ENCODE peak calls at places on chromosomes 12 and 14, in four cellular contexts. S is HepG2, Y is GM12878, C is SK-N-SH. G is an unnamed sample.
A peak's percentile ranks its signal among the peaks of the same experiment; 100 is the strongest.

GRCh38 chr14:28298156-28298555 is 468.4 kb upstream of the FOXG1 start:
- DNase-seq in Y (no peak), C (no peak), S (no peak), G (no peak)

GRCh38 chr12:54338682-54339296 is 13.9 kb downstream of the COPZ1 start:
- DNase-seq in S (no peak), C (no peak), Y (no peak), G (no peak)

GRCh38 chr12:127509066-127509778 is 757.7 kb upstream of the TMEM132C start:
- DNase-seq in C (no peak), S (no peak), Y (no peak), G (no peak)

GRCh38 chr12:6263931-6264330 is 46.6 kb upstream of the PLEKHG6 start:
- DNase-seq in Y (no peak), C (peak; percentile 68), S (peak; percentile 79), G (no peak)

GRCh38 chr12:114694436-114695304 is 10.7 kb upstream of the TBX3 start:
- DNase-seq in C (no peak), S (no peak), Y (no peak), G (no peak)

GRCh38 chr12:83474369-83474768 is 787.7 kb downstream of the TMTC2 start:
- DNase-seq in C (no peak), S (no peak), Y (no peak), G (no peak)

GRCh38 chr14:55540847-55541773 is 38.9 kb upstream of the KTN1 start:
- DNase-seq in C (no peak), S (no peak), Y (no peak), G (no peak)

GRCh38 chr12:107929436-107929835 is 154.9 kb downstream of the ASCL4 start:
- DNase-seq in Y (no peak), C (peak; percentile 42), S (peak; percentile 35), G (peak; percentile 35)

GRCh38 chr12:20822415-20822814 is 11.9 kb downstream of the SLCO1B3 start:
- DNase-seq in S (no peak), Y (no peak), C (no peak), G (peak; percentile 91)

GRCh38 chr14:98580131-98580678 is 691.8 kb downstream of the BCL11B start:
- DNase-seq in C (no peak), Y (no peak), S (no peak), G (no peak)

GRCh38 chr14:66709292-66709691 is 201.3 kb downstream of the GPHN start:
- DNase-seq in S (peak; percentile 8), Y (no peak), C (no peak), G (no peak)

GRCh38 chr12:114306646-114307045 is 99.3 kb downstream of the TBX5 start:
- DNase-seq in S (no peak), Y (no peak), C (no peak), G (no peak)

GRCh38 chr14:20836668-20837338 is 34.2 kb upstream of the RNASE1 start:
- DNase-seq in Y (no peak), C (no peak), S (peak; percentile 63), G (peak; percentile 87)

GRCh38 chr14:102629700-102630365 is 37.4 kb downstream of the RCOR1 start:
- DNase-seq in Y (no peak), S (no peak), C (no peak), G (no peak)

GRCh38 chr12:96136720-96137378 is 57.3 kb upstream of the ELK3 start:
- DNase-seq in C (no peak), Y (no peak), S (no peak), G (no peak)

GRCh38 chr12:110249105-110249504 is 31.9 kb upstream of the ATP2A2 start:
- DNase-seq in S (no peak), Y (no peak), C (no peak), G (no peak)

GRCh38 chr14:65237023-65237814 is 134.9 kb upstream of the MAX start:
- DNase-seq in Y (no peak), C (no peak), S (no peak), G (no peak)

GRCh38 chr12:47216150-47216677 is 136.5 kb upstream of the AMIGO2 start:
- DNase-seq in C (no peak), S (no peak), Y (peak; percentile 74), G (no peak)

GRCh38 chr12:104957388-104958008 is 592 bp downstream of the SLC41A2 start:
- DNase-seq in Y (no peak), S (no peak), C (peak; percentile 77), G (peak; percentile 36)

GRCh38 chr12:1859643-1860042 is 39.3 kb downstream of the LRTM2 start:
- DNase-seq in Y (no peak), C (no peak), S (no peak), G (peak; percentile 16)

GRCh38 chr14:22886500-22887259 is 3.7 kb downstream of the REM2 start:
- DNase-seq in S (no peak), C (peak; percentile 93), Y (peak; percentile 45), G (peak; percentile 73)

GRCh38 chr14:21647380-21647779 is 6.3 kb upstream of the OR4E2 start:
- DNase-seq in Y (no peak), C (no peak), S (no peak), G (no peak)

GRCh38 chr12:102480401-102480800 is at the start of gene IGF1:
- DNase-seq in S (no peak), Y (no peak), C (no peak), G (no peak)

GRCh38 chr12:26187429-26187828 is 7.9 kb upstream of the SSPN start:
- DNase-seq in S (peak; percentile 12), Y (no peak), C (no peak), G (no peak)

GRCh38 chr12:110010853-110011835 is 11.9 kb downstream of the ANKRD13A start:
- DNase-seq in Y (peak; percentile 62), C (no peak), S (peak; percentile 85), G (no peak)

GRCh38 chr14:45664668-45665356 is 411.8 kb upstream of the MIS18BP1 start:
- DNase-seq in S (no peak), Y (no peak), C (no peak), G (peak; percentile 9)

GRCh38 chr14:59214702-59215302 is 26.3 kb downstream of the DAAM1 start:
- DNase-seq in C (no peak), Y (peak; percentile 41), S (no peak), G (no peak)

GRCh38 chr12:111404362-111405148 is 1.2 kb upstream of the SH2B3 start:
- DNase-seq in S (peak; percentile 33), C (peak; percentile 51), Y (no peak), G (no peak)

GRCh38 chr12:113073586-113073985 is 17.1 kb downstream of the DTX1 start:
- DNase-seq in C (no peak), S (no peak), Y (no peak), G (no peak)

GRCh38 chr12:109779382-109779781 is 53.8 kb downstream of the TRPV4 start:
- DNase-seq in S (peak; percentile 47), Y (no peak), C (no peak), G (peak; percentile 44)

GRCh38 chr12:52052471-52053186 is 1.4 kb downstream of the NR4A1 start:
- DNase-seq in S (no peak), C (no peak), Y (no peak), G (no peak)

GRCh38 chr12:85963322-85963721 is 89.2 kb downstream of the NTS start:
- DNase-seq in C (no peak), S (no peak), Y (no peak), G (no peak)

GRCh38 chr14:50835280-50835679 is 4.3 kb upstream of the NIN start:
- DNase-seq in Y (peak; percentile 79), S (peak; percentile 61), C (no peak), G (no peak)

GRCh38 chr12:65536876-65537661 is 258.6 kb downstream of the MSRB3 start:
- DNase-seq in Y (no peak), S (no peak), C (no peak), G (peak; percentile 85)

GRCh38 chr14:37819155-37820015 is 224.0 kb downstream of the TTC6 start:
- DNase-seq in C (no peak), S (peak; percentile 97), Y (no peak), G (peak; percentile 16)

GRCh38 chr14:37826869-37827268 is 231.4 kb downstream of the TTC6 start:
- DNase-seq in Y (no peak), C (no peak), S (no peak), G (no peak)

GRCh38 chr14:37830271-37830670 is 234.8 kb downstream of the TTC6 start:
- DNase-seq in Y (no peak), C (no peak), S (no peak), G (no peak)

DNA sequence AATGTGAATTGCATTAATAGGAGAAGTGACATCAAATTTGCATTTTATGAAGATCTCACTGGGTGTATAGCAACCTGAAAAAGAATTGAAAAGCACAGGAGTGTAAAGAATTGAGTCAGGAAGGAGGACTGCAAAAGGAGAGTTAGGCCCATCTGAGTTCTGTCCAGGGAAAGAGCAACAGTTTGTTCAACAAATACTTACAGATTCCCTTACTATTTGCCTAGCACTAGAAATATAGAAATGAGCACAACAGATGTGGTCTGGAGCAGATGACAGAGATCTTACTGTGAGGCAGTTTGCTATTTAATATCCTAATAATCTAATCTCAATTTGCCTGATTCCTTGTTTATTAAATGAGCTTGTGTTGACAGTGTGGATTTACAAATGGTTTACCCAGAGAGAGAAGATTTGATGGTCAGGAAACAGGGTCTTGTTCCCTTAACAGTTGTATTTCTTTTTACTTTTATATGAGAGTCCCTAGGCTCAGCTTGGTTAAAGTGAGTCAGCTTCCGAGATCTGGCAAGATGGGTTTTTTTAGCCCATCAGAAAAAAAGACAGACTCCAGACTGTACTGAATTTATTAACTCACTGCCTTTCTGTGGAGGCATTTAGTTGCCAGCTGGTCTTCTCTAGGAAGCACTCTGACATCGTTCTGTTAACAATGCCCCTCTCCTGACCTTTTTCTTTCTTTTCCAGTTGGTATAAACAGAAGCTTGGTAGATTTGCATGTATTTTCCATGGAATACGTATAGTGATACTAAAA is 229.7 kb downstream of the TTC6 start:
- DNase-seq in Y (no peak), S (no peak), C (no peak), G (no peak)
- TF ChIP-seq PBX3 in Y (no peak), S (no peak), C (no peak), G (no peak)

GRCh38 chr12:31875609-31875964 is 83.6 kb upstream of the RESF1 start:
- DNase-seq in Y (no peak), C (no peak), S (no peak), G (no peak)

GRCh38 chr12:31880340-31880739 is 78.9 kb upstream of the RESF1 start:
- DNase-seq in C (no peak), Y (no peak), S (no peak), G (no peak)

GRCh38 chr12:31874961-31875608 is 84.1 kb upstream of the RESF1 start:
- DNase-seq in Y (no peak), S (no peak), C (no peak), G (peak; percentile 76)

GRCh38 chr12:31877884-31878283 is 81.3 kb upstream of the RESF1 start:
- DNase-seq in Y (no peak), C (no peak), S (no peak), G (no peak)

GRCh38 chr12:31876568-31877424 is 82.4 kb upstream of the RESF1 start:
- DNase-seq in C (no peak), S (no peak), Y (no peak), G (no peak)
- TF ChIP-seq PBX3 in C (no peak), S (no peak), Y (no peak), G (no peak)

GRCh38 chr12:122878780-122879612 is 16.9 kb downstream of the VPS37B start:
- DNase-seq in S (no peak), Y (no peak), C (no peak), G (no peak)
- TF ChIP-seq PBX3 in S (no peak), Y (no peak), C (no peak), G (no peak)

GRCh38 chr14:90726656-90727055 is 89.6 kb downstream of the TTC7B start:
- DNase-seq in Y (no peak), C (no peak), S (no peak), G (no peak)
- TF ChIP-seq PBX3 in Y (no peak), C (no peak), S (no peak), G (no peak)